ENCODE peak calls at places on chromosomes 12 and 14, in seven cellular contexts. E, V, S, G, A, O and F are unnamed samples.

GRCh38 chr14:72128629-72129028 is 196.4 kb downstream of the RGS6 start:
- DNase-seq in A (no peak), V (no peak), G (no peak), S (peak), O (no peak), E (no peak), F (no peak)

GRCh38 chr14:22820731-22821130 is 5.5 kb upstream of the SLC7A7 start:
- DNase-seq in V (no peak), A (no peak), G (no peak), O (no peak), E (no peak), S (peak), F (peak)

GRCh38 chr14:101082436-101083384 is 179.2 kb upstream of the RTL1 start:
- DNase-seq in G (no peak), S (no peak), V (no peak), O (no peak), A (no peak), E (no peak), F (no peak)

GRCh38 chr12:61654698-61655097 is 605.5 kb upstream of the USP15 start:
- DNase-seq in A (peak), O (peak), E (peak), G (no peak), V (no peak), S (peak), F (no peak)

GRCh38 chr12:99911967-99912366 is 72.8 kb downstream of the ANKS1B start:
- DNase-seq in O (no peak), E (no peak), G (no peak), V (no peak), A (peak), S (no peak), F (no peak)

GRCh38 chr14:24971255-24971654 is 78.7 kb downstream of the STXBP6 start:
- DNase-seq in O (no peak), G (no peak), V (no peak), A (no peak), S (no peak), E (no peak), F (no peak)

GRCh38 chr14:65255029-65255545 is 152.8 kb upstream of the MAX start:
- DNase-seq in O (peak), G (no peak), E (peak), A (no peak), S (peak), V (peak), F (peak)

GRCh38 chr12:102765736-102766135 is 151.3 kb downstream of the PAH start:
- DNase-seq in G (no peak), S (no peak), E (no peak), V (no peak), A (no peak), O (no peak), F (no peak)

GRCh38 chr12:62660763-62661162 is 194.1 kb downstream of the MON2 start:
- DNase-seq in A (no peak), E (no peak), S (peak), G (no peak), V (peak), O (no peak), F (peak)

GRCh38 chr12:30286345-30286926 is 409.2 kb downstream of the IPO8 start:
- DNase-seq in E (peak), V (peak), S (peak), G (peak), A (peak), O (peak), F (no peak)

GRCh38 chr12:44117368-44117767 is 281.5 kb downstream of the TMEM117 start:
- DNase-seq in A (no peak), E (no peak), G (no peak), S (peak), V (peak), O (no peak), F (no peak)

GRCh38 chr12:90153827-90154226 is 445.2 kb upstream of the ATP2B1 start:
- DNase-seq in V (no peak), S (no peak), E (no peak), O (no peak), A (no peak), G (no peak), F (no peak)

GRCh38 chr12:75706786-75707605 is 195.6 kb upstream of the KRR1 start:
- DNase-seq in G (no peak), S (no peak), V (peak), A (no peak), O (no peak), E (no peak), F (no peak)

GRCh38 chr14:20438664-20439063 is 2.7 kb upstream of the KLHL33 start:
- DNase-seq in G (no peak), O (no peak), V (no peak), E (no peak), A (no peak), S (no peak), F (no peak)

GRCh38 chr14:56293506-56293905 is 175.3 kb downstream of the PELI2 start:
- DNase-seq in S (no peak), V (no peak), G (no peak), A (no peak), O (no peak), E (no peak), F (no peak)

GRCh38 chr12:71858848-71859247 is 19.3 kb downstream of the TBC1D15 start:
- DNase-seq in G (no peak), E (no peak), V (no peak), A (no peak), S (no peak), O (no peak), F (no peak)

GRCh38 chr14:42214981-42215491 is 608.4 kb downstream of the LRFN5 start:
- DNase-seq in A (no peak), O (no peak), G (no peak), S (peak), V (peak), E (no peak), F (peak)

GRCh38 chr12:104928036-104928770 is 29.9 kb downstream of the SLC41A2 start:
- DNase-seq in V (no peak), O (no peak), S (no peak), G (no peak), A (no peak), E (no peak), F (no peak)

GRCh38 chr14:90017371-90017770 is 44.4 kb upstream of the KCNK13 start:
- DNase-seq in G (no peak), O (no peak), V (peak), E (no peak), S (no peak), A (no peak), F (no peak)

GRCh38 chr14:78598046-78598652 is 428.0 kb downstream of the NRXN3 start:
- DNase-seq in S (peak), E (peak), A (peak), O (peak), V (peak), G (peak), F (no peak)

GRCh38 chr14:55412686-55413085 is 1.1 kb upstream of the ATG14 start:
- DNase-seq in S (peak), O (peak), V (no peak), E (no peak), A (no peak), G (no peak), F (peak)

GRCh38 chr12:124248862-124249825 is 45.7 kb upstream of the RFLNA start:
- DNase-seq in S (no peak), E (no peak), G (no peak), O (no peak), V (no peak), A (no peak), F (no peak)

GRCh38 chr12:27095346-27095745 is 13.0 kb upstream of the C12orf71 start:
- DNase-seq in S (no peak), G (no peak), E (no peak), A (no peak), V (no peak), O (no peak), F (no peak)

GRCh38 chr12:112111931-112112330 is 3.3 kb upstream of the NAA25 start:
- DNase-seq in V (no peak), A (no peak), G (no peak), O (no peak), E (no peak), S (peak), F (peak)
- H2AFZ ChIP-seq in V (no peak), A (no peak), G (peak), O (no peak), E (no peak), S (peak), F (peak)

GRCh38 chr12:110591508-110592051 is 8.5 kb upstream of the PPTC7 start:
- DNase-seq in G (no peak), E (peak), O (peak), S (no peak), A (no peak), V (no peak), F (no peak)
- H2AFZ ChIP-seq in G (no peak), E (no peak), O (no peak), S (no peak), A (peak), V (no peak), F (no peak)

GRCh38 chr12:114649585-114649984 is 34.4 kb downstream of the TBX3 start:
- DNase-seq in A (no peak), E (no peak), S (no peak), V (no peak), O (no peak), G (peak), F (no peak)
- H2AFZ ChIP-seq in A (no peak), E (no peak), S (no peak), V (no peak), O (no peak), G (no peak), F (no peak)

GRCh38 chr14:54105898-54106297 is 149.3 kb upstream of the BMP4 start:
- DNase-seq in E (no peak), V (no peak), G (no peak), A (no peak), S (peak), O (peak), F (peak)

GRCh38 chr14:54105406-54105805 is 148.8 kb upstream of the BMP4 start:
- DNase-seq in O (no peak), E (no peak), V (no peak), A (no peak), G (no peak), S (peak), F (peak)

GRCh38 chr14:54108481-54109471 is 152.2 kb upstream of the BMP4 start:
- DNase-seq in O (no peak), A (no peak), E (peak), V (peak), S (peak), G (no peak), F (peak)

GRCh38 chr14:54104746-54105145 is 148.1 kb upstream of the BMP4 start:
- DNase-seq in O (no peak), G (no peak), A (no peak), S (no peak), V (no peak), E (no peak), F (no peak)

DNA sequence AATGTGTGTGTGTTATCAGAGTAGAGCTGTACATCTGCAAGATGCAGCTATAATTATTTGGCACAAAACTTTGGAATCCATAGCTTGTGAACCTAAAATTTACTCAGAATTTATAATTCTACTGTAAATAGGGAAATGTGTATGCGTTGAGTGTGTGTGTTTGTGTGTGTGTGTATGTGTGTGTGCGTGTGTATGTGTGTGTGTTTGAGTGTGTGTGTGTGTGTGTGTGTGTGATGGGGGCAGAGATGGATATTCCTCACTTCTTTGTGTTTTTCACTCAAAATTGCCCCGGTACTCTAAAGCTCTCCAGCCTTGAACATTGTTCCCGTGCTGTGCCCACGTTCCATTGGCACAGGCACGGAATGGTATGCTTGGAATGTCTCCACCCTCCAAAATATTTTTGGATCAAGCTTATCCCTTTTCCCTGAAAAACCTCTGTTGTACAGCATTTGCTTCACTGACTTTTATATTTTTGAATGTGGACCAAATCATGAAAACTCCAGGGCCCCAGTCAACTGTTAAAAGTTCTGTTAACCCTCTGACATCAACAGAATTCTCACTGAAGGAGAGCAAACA is 150.3 kb upstream of the BMP4 start:
- DNase-seq in O (no peak), E (peak), A (no peak), V (no peak), G (peak), S (peak), F (peak)
- H2AFZ ChIP-seq in O (peak), E (peak), A (no peak), V (no peak), G (peak), S (peak), F (no peak)

DNA sequence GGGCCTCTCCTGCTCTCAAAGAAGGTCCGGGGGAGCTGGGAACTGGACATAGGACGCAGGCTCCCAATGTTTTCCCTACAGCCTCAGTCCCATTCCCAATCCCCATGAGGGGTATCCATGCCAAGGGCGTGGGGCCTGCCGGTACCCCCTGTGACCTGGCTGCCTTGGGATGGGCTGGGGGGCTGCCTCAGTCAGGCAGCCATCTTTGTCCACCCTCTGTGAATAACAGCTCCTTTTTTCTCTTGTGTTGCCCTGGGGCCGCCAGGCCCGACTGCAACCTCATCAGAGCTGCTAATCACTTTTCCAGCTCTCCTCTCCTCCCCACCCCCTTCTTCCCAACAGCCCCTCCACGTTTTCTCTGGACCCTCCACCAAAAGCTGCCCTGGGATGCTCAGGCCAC is 11.2 kb downstream of the FIGNL2 start:
- DNase-seq in G (peak), A (no peak), O (no peak), V (no peak), S (no peak), E (no peak), F (no peak)
- H2AFZ ChIP-seq in G (no peak), A (no peak), O (no peak), V (no peak), S (no peak), E (no peak), F (no peak)

DNA sequence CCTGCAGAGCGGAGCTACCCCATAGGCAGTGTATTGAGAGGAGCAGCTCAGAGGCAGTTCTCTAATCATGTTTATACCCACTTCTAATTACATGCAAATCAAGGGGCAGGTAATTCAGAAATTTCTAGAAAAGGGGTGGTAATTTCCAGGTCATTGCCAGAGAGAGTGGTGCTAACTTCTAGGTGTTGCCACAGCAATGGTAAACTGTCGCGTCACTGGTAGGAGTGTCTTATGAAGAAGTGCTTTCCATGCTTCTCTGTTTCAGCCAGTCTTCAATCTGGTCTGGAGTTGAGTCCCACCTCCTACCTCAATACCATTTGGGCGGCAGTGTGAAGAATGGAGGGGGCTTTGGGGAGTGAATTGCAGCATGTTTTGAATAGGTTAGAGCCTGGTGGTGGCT is 8.5 kb upstream of the AMN1 start:
- DNase-seq in V (no peak), E (no peak), A (no peak), G (no peak), S (no peak), O (no peak), F (no peak)
- H2AFZ ChIP-seq in V (no peak), E (no peak), A (no peak), G (no peak), S (no peak), O (no peak), F (no peak)

GRCh38 chr14:21781543-21781942 is 107.9 kb upstream of the OR4E1 start:
- DNase-seq in G (no peak), V (no peak), E (no peak), O (no peak), A (no peak), S (no peak), F (no peak)

GRCh38 chr14:21780429-21781084 is 106.9 kb upstream of the OR4E1 start:
- DNase-seq in O (no peak), A (no peak), S (no peak), E (no peak), V (no peak), G (no peak), F (no peak)
- H2AFZ ChIP-seq in O (no peak), A (no peak), S (no peak), E (no peak), V (peak), G (no peak), F (no peak)

GRCh38 chr12:39095636-39096330 is 190.4 kb upstream of the CPNE8 start:
- DNase-seq in A (no peak), E (no peak), G (no peak), V (no peak), O (peak), S (no peak), F (no peak)
- H2AFZ ChIP-seq in A (no peak), E (no peak), G (peak), V (no peak), O (no peak), S (no peak), F (no peak)

DNA sequence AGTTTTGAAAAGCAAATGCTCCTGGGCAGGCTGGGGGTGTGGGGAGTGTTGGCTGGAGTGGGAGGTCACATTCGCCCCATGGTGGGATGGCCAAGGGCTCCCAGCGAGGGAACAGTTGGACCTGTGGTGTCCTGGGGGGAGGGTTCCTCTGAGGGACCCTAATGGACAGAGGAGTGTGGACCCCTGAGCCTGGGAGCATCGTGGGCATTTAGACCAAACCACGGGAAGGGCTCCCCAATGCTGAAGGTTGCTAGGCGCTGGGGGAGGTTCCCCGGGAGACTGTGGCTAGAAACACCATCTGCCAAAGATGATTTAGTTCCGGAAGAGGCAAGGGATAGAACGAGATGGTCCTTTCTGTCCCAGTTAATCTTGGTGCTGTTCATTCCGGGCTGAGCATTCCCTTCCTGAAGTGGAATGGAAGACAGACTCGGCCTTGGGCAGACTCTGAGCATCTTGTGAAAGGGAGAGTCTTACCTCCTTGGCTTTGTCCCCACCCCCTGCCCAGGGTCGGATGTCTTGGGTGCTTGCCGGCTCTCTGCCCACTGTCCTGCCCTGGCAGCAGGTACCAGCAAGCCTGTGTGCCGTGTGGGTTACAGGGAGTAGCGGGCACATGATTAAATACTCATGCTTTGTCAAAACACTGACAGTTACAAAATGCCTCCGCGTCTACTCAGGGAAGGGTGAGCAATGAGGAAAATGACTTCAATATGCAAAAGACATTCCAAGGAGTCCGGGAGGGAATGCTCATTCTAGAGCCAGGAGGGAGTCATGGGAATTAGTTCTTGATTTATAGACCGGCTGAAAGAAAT is 215.9 kb downstream of the CACNA1C start:
- DNase-seq in E (no peak), G (no peak), O (peak), V (peak), S (no peak), A (no peak), F (no peak)
- H2AFZ ChIP-seq in E (no peak), G (no peak), O (no peak), V (peak), S (no peak), A (no peak), F (no peak)